ENCODE peak calls at places on chromosomes 4 and X, in nine cellular contexts. G is IMR-90, F is ovary, P is right lobe of liver, R is adrenal gland, D is transverse colon, N is uterus, L is thyroid gland, H is tibial nerve. Y is an unnamed sample.

GRCh38 chr4:106366026-106366425 is 2.6 kb downstream of the GIMD1 start:
- DNase-seq in P (no peak), F (no peak), L (no peak), R (no peak), G (peak; percentile 65), N (no peak), D (no peak), H (no peak), Y (no peak)

GRCh38 chr4:154004859-154005520 is 216.1 kb upstream of the SFRP2 start:
- DNase-seq in P (no peak), H (peak; percentile 78), N (peak; percentile 56), R (no peak), D (no peak), G (no peak), L (no peak), F (no peak), Y (no peak)

GRCh38 chr4:167233523-167234387 is 539 bp downstream of the SPOCK3 start:
- DNase-seq in N (no peak), R (no peak), D (no peak), H (no peak), F (no peak), P (peak; percentile 17), G (no peak), L (no peak), Y (no peak)

GRCh38 chr4:176793060-176793605 is 411 bp upstream of the VEGFC start:
- DNase-seq in G (no peak), R (no peak), P (peak; percentile 15), N (no peak), L (no peak), H (no peak), D (no peak), F (no peak), Y (no peak)

GRCh38 chrX:6226646-6227444 is 1.8 kb downstream of the NLGN4X start:
- DNase-seq in R (no peak), H (no peak), L (no peak), P (no peak), N (no peak), G (no peak), F (peak; percentile 21), D (no peak), Y (no peak)

GRCh38 chr4:2797545-2798305 is 4.8 kb downstream of the SH3BP2 start:
- DNase-seq in L (peak; percentile 44), F (peak; percentile 11), D (no peak), G (no peak), R (peak; percentile 13), P (peak; percentile 31), N (no peak), H (no peak), Y (no peak)

GRCh38 chr4:21596521-21596920 is 352.1 kb downstream of the KCNIP4 start:
- DNase-seq in G (no peak), F (no peak), N (no peak), P (no peak), D (no peak), R (no peak), L (no peak), H (no peak), Y (no peak)

GRCh38 chr4:100008048-100008447 is 58.0 kb upstream of the H2AZ1 start:
- DNase-seq in N (no peak), G (peak; percentile 74), H (no peak), L (no peak), P (no peak), D (no peak), R (no peak), F (no peak), Y (no peak)

GRCh38 chrX:85052207-85052606 is 48.5 kb downstream of the APOOL start:
- DNase-seq in L (no peak), R (no peak), G (peak; percentile 11), P (no peak), H (no peak), N (no peak), F (no peak), D (no peak), Y (no peak)

GRCh38 chr4:75004755-75005668 is 72.1 kb downstream of the PARM1 start:
- DNase-seq in P (no peak), N (no peak), R (no peak), L (peak; percentile 84), G (no peak), F (no peak), H (no peak), D (no peak), Y (no peak)

GRCh38 chr4:165754664-165755063 is 118.4 kb upstream of the TLL1 start:
- DNase-seq in L (no peak), D (no peak), F (no peak), G (no peak), H (no peak), N (no peak), P (no peak), R (no peak), Y (no peak)

GRCh38 chr4:960736-961650 is 12.4 kb downstream of the DGKQ start:
- DNase-seq in P (no peak), N (peak; percentile 15), H (no peak), D (no peak), F (no peak), G (no peak), L (no peak), R (no peak), Y (no peak)

GRCh38 chr4:960140-960735 is 13.1 kb downstream of the DGKQ start:
- DNase-seq in N (no peak), R (peak; percentile 12), P (no peak), L (no peak), D (no peak), F (no peak), G (no peak), H (no peak), Y (no peak)

GRCh38 chr4:958314-958665 is 15.1 kb downstream of the DGKQ start:
- DNase-seq in F (no peak), G (no peak), P (no peak), H (no peak), R (no peak), L (no peak), D (no peak), N (peak; percentile 13), Y (no peak)

GRCh38 chr4:958836-959337 is 14.5 kb downstream of the DGKQ start:
- DNase-seq in H (no peak), D (no peak), F (no peak), L (no peak), P (no peak), G (no peak), N (no peak), R (no peak), Y (no peak)

DNA sequence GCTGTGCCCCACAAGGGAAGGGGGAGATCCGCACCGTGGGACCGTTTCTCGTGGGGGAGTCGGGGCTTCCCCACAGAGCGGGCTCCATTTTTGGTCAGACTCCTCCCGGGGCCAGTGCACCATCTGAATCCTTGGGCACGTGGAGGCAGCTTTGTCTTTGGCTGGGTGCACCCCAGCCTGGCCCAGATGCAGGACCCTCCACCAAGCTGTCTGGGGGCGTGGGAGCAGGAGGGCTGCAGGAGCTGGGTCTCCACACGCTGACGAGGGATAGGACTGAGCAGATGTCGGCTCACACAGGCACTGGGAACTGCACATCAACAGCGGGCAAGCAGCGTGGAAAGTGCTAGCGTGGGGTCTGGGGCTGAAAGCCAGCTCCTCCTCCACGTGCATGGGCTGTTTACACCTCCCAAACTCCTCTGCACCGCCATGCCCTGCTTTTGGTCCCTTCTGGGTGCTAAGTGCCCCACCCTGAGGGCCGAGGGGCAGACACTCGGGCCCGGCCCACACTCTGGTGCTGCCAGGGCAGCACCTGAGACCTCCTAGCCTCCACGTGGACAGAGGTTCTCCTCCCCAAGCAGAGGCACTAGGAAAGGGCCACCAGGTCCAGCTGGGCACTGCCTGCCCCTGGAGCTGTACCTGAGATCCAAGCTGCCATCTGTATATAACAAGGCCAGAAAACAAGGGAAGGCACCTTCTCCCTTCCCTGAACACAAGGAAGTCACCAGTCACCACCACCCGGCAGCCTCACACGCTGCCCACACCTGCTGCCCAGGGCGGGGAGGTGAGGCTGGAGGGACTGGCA is 13.8 kb downstream of the DGKQ start:
- DNase-seq in R (peak; percentile 9), P (no peak), L (no peak), G (no peak), F (no peak), N (peak; percentile 13), H (no peak), D (no peak), Y (no peak)
- TF ChIP-seq POLR2A in R (no peak), P (no peak), L (no peak), G (no peak), F (no peak), N (no peak), H (no peak), D (no peak), Y (no peak)

DNA sequence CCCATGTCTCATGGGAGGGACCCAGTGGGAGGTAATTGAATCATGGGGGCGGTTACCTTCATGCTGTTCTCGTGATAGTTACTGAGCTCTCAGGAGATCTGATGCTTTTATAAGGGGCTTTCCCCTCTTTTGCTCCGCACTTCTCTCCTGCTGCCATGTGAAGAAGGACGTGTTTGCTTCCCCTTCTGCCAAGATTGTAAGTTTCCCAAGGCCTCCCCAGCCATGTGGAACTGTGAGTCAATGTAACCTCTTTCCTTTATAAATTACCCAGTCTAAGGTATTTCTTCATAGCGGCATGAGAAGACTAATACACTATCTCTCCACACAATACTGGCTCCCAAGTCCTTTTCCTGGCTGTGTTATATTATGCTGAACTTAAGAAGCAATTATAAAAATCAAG is 110.7 kb downstream of the AFAP1 start:
- DNase-seq in N (no peak), H (no peak), F (no peak), R (no peak), G (peak; percentile 89), P (no peak), D (no peak), L (no peak), Y (no peak)
- H3K4me1 ChIP-seq in N (peaks cover 12% of the 10 kb centered on the region), H (peaks cover 20% of the 10 kb centered on the region), F (peaks cover 13% of the 10 kb centered on the region), R (peaks cover 15% of the 10 kb centered on the region), G (peaks cover 27% of the 10 kb centered on the region), P (no peaks in the 10 kb centered on the region), D (peaks cover 17% of the 10 kb centered on the region), L (no peaks in the 10 kb centered on the region), Y (no peaks in the 10 kb centered on the region)

GRCh38 chrX:11757729-11758399 is at the start of gene MSL3:
- DNase-seq in D (peak; percentile 63), F (peak; percentile 55), H (peak; percentile 7), R (peak; percentile 74), N (peak; percentile 63), P (peak; percentile 73), G (peak; percentile 61), L (peak; percentile 72), Y (peak; percentile 73)
- TF ChIP-seq POLR2A in D (peak; percentile 10), F (no peak), H (peak; percentile 21), R (peak; percentile 25), N (peak; percentile 57), P (peak; percentile 59), G (peak; percentile 52), L (peak; percentile 56), Y (peak; percentile 37)

GRCh38 chr4:163564221-163564720 is 69.8 kb downstream of the TMA16 start:
- DNase-seq in H (no peak), D (no peak), N (no peak), P (no peak), F (no peak), L (no peak), G (no peak), R (no peak), Y (no peak)

GRCh38 chr4:163568835-163569234 is 74.3 kb downstream of the TMA16 start:
- DNase-seq in N (no peak), R (no peak), F (no peak), L (no peak), G (no peak), H (no peak), D (no peak), P (no peak), Y (no peak)

GRCh38 chr4:163562496-163562895 is 68.0 kb downstream of the TMA16 start:
- DNase-seq in P (no peak), R (no peak), H (no peak), N (no peak), L (no peak), F (no peak), D (no peak), G (no peak), Y (no peak)

GRCh38 chr4:163566257-163566656 is 71.8 kb downstream of the TMA16 start:
- DNase-seq in L (no peak), D (no peak), H (no peak), N (no peak), F (no peak), P (no peak), G (no peak), R (no peak), Y (no peak)

GRCh38 chr4:163565228-163566040 is 70.9 kb downstream of the TMA16 start:
- DNase-seq in R (no peak), F (no peak), P (no peak), H (no peak), L (no peak), G (no peak), N (no peak), D (no peak), Y (no peak)
- H3K4me1 ChIP-seq in R (no peaks in the 10 kb centered on the region), F (no peaks in the 10 kb centered on the region), P (no peaks in the 10 kb centered on the region), H (no peaks in the 10 kb centered on the region), L (no peaks in the 10 kb centered on the region), G (no peaks in the 10 kb centered on the region), N (no peaks in the 10 kb centered on the region), D (no peaks in the 10 kb centered on the region), Y (no peaks in the 10 kb centered on the region)